ENCODE peak calls at places on chromosomes 16 and 17, in four cellular contexts. V, T, H and X are unnamed samples.

GRCh38 chr17:34613064-34614019 is 34.0 kb downstream of the TMEM132E start:
- DNase-seq in V (no peak), T (no peak), H (peak; percentile 63), X (no peak)

GRCh38 chr17:77229786-77230435 is 89.1 kb downstream of the SEC14L1 start:
- DNase-seq in V (no peak), T (no peak), H (no peak), X (no peak)

GRCh38 chr17:65556910-65557348 is 4.5 kb downstream of the AXIN2 start:
- DNase-seq in V (no peak), T (no peak), H (no peak), X (no peak)

GRCh38 chr16:30068750-30069574 is 3.4 kb downstream of the ALDOA start:
- DNase-seq in V (no peak), T (no peak), H (no peak), X (peak; percentile 53)

GRCh38 chr17:55607736-55608341 is 96.6 kb upstream of the SMIM36 start:
- DNase-seq in V (no peak), T (no peak), H (no peak), X (no peak)

GRCh38 chr16:56013962-56014552 is 138.9 kb upstream of the CES5A start:
- DNase-seq in V (no peak), T (peak; percentile 75), H (peak; percentile 39), X (no peak)

GRCh38 chr17:7138800-7139381 is 24.3 kb upstream of the ASGR2 start:
- DNase-seq in V (no peak), T (no peak), H (no peak), X (no peak)

GRCh38 chr16:56193951-56194726 is 2.9 kb downstream of the GNAO1 start:
- DNase-seq in V (peak; percentile 38), T (peak; percentile 83), H (peak; percentile 79), X (peak; percentile 26)

GRCh38 chr17:5706835-5707234 is 122.5 kb upstream of the NLRP1 start:
- DNase-seq in V (peak; percentile 27), T (no peak), H (peak; percentile 46), X (peak; percentile 50)

GRCh38 chr17:79465011-79466006 is 145.5 kb downstream of the RBFOX3 start:
- DNase-seq in V (no peak), T (peak; percentile 61), H (no peak), X (no peak)

GRCh38 chr17:9842057-9842758 is 16.5 kb downstream of the GLP2R start:
- DNase-seq in V (no peak), T (no peak), H (no peak), X (no peak)

GRCh38 chr17:60138769-60139437 is 10.9 kb upstream of the CA4 start:
- DNase-seq in V (no peak), T (peak; percentile 65), H (no peak), X (no peak)

GRCh38 chr17:70021726-70022125 is 53.3 kb upstream of the KCNJ16 start:
- DNase-seq in V (no peak), T (no peak), H (no peak), X (no peak)

GRCh38 chr17:47957591-47958490 is at the start of gene PRR15L:
- DNase-seq in V (no peak), T (no peak), H (no peak), X (no peak)

GRCh38 chr16:57045694-57046381 is 46.5 kb upstream of the CPNE2 start:
- DNase-seq in V (no peak), T (no peak), H (peak; percentile 36), X (peak; percentile 40)

GRCh38 chr17:8210761-8211458 is 535 bp upstream of the AURKB start:
- DNase-seq in V (no peak), T (no peak), H (no peak), X (no peak)

GRCh38 chr17:74467221-74467951 is 952 bp downstream of the CD300A start:
- DNase-seq in V (no peak), T (peak; percentile 83), H (no peak), X (no peak)

GRCh38 chr17:22510504-22510903 is 818.2 kb downstream of the KCNJ18 start:
- DNase-seq in V (no peak), T (no peak), H (no peak), X (no peak)

GRCh38 chr17:74149597-74150427 is 53.7 kb upstream of the RPL38 start:
- DNase-seq in V (no peak), T (no peak), H (no peak), X (no peak)